ENCODE peak calls at places on chromosome 16, in six cellular contexts. One of them, this sample, is unnamed.

GRCh38 chr16:50841081-50841886 is 99.4 kb downstream of the CYLD start:
- DNase-seq in fibroblast of pulmonary artery: peak
- DNase-seq in effector CD4-positive, alpha-beta T cell: peak
- DNase-seq in activated CD8-positive, alpha-beta memory T cell treated with anti-CD3 and anti-CD28 coated beads for 4 hours: peak
- DNase-seq in HAP-1: peak
- DNase-seq in GF-D8: no peak
- DNase-seq in this sample: no peak

GRCh38 chr16:74726736-74727135 is 26.1 kb upstream of the MLKL start:
- DNase-seq in GF-D8: no peak
- DNase-seq in activated CD8-positive, alpha-beta memory T cell treated with anti-CD3 and anti-CD28 coated beads for 4 hours: no peak
- DNase-seq in HAP-1: peak
- DNase-seq in effector CD4-positive, alpha-beta T cell: no peak
- DNase-seq in fibroblast of pulmonary artery: no peak
- DNase-seq in this sample: no peak

GRCh38 chr16:59259074-59259963 is 525.2 kb upstream of the GOT2 start:
- DNase-seq in effector CD4-positive, alpha-beta T cell: no peak
- DNase-seq in activated CD8-positive, alpha-beta memory T cell treated with anti-CD3 and anti-CD28 coated beads for 4 hours: no peak
- DNase-seq in GF-D8: no peak
- DNase-seq in fibroblast of pulmonary artery: no peak
- DNase-seq in HAP-1: no peak
- DNase-seq in this sample: no peak

GRCh38 chr16:74700206-74701040 is at the start of gene MLKL:
- DNase-seq in HAP-1: peak
- DNase-seq in fibroblast of pulmonary artery: peak
- DNase-seq in effector CD4-positive, alpha-beta T cell: peak
- DNase-seq in activated CD8-positive, alpha-beta memory T cell treated with anti-CD3 and anti-CD28 coated beads for 4 hours: peak
- DNase-seq in GF-D8: peak
- DNase-seq in this sample: no peak

GRCh38 chr16:81532491-81533174 is 88.0 kb downstream of the CMIP start:
- DNase-seq in fibroblast of pulmonary artery: no peak
- DNase-seq in GF-D8: no peak
- DNase-seq in activated CD8-positive, alpha-beta memory T cell treated with anti-CD3 and anti-CD28 coated beads for 4 hours: no peak
- DNase-seq in effector CD4-positive, alpha-beta T cell: no peak
- DNase-seq in HAP-1: no peak
- DNase-seq in this sample: no peak

GRCh38 chr16:30350134-30350871 is 4.8 kb downstream of the CD2BP2 start:
- DNase-seq in activated CD8-positive, alpha-beta memory T cell treated with anti-CD3 and anti-CD28 coated beads for 4 hours: no peak
- DNase-seq in fibroblast of pulmonary artery: no peak
- DNase-seq in effector CD4-positive, alpha-beta T cell: no peak
- DNase-seq in GF-D8: no peak
- DNase-seq in HAP-1: no peak
- DNase-seq in this sample: no peak

GRCh38 chr16:15509051-15509592 is 74.7 kb downstream of the BMERB1 start:
- DNase-seq in fibroblast of pulmonary artery: no peak
- DNase-seq in activated CD8-positive, alpha-beta memory T cell treated with anti-CD3 and anti-CD28 coated beads for 4 hours: no peak
- DNase-seq in GF-D8: no peak
- DNase-seq in HAP-1: no peak
- DNase-seq in effector CD4-positive, alpha-beta T cell: no peak
- DNase-seq in this sample: no peak

GRCh38 chr16:28478511-28479180 is 6.5 kb upstream of the NPIPB7 start:
- DNase-seq in GF-D8: no peak
- DNase-seq in effector CD4-positive, alpha-beta T cell: no peak
- DNase-seq in fibroblast of pulmonary artery: no peak
- DNase-seq in HAP-1: no peak
- DNase-seq in activated CD8-positive, alpha-beta memory T cell treated with anti-CD3 and anti-CD28 coated beads for 4 hours: no peak
- DNase-seq in this sample: no peak

GRCh38 chr16:4105848-4106247 is 10.4 kb downstream of the ADCY9 start:
- DNase-seq in fibroblast of pulmonary artery: no peak
- DNase-seq in activated CD8-positive, alpha-beta memory T cell treated with anti-CD3 and anti-CD28 coated beads for 4 hours: no peak
- DNase-seq in effector CD4-positive, alpha-beta T cell: no peak
- DNase-seq in HAP-1: no peak
- DNase-seq in GF-D8: no peak
- DNase-seq in this sample: no peak

GRCh38 chr16:50988441-50988840 is 162.6 kb downstream of the SALL1 start:
- DNase-seq in GF-D8: no peak
- DNase-seq in activated CD8-positive, alpha-beta memory T cell treated with anti-CD3 and anti-CD28 coated beads for 4 hours: no peak
- DNase-seq in fibroblast of pulmonary artery: no peak
- DNase-seq in effector CD4-positive, alpha-beta T cell: no peak
- DNase-seq in HAP-1: no peak
- DNase-seq in this sample: no peak

GRCh38 chr16:22053921-22054341 is 38.4 kb upstream of the VWA3A start:
- DNase-seq in GF-D8: no peak
- DNase-seq in effector CD4-positive, alpha-beta T cell: no peak
- DNase-seq in activated CD8-positive, alpha-beta memory T cell treated with anti-CD3 and anti-CD28 coated beads for 4 hours: no peak
- DNase-seq in fibroblast of pulmonary artery: no peak
- DNase-seq in HAP-1: no peak
- DNase-seq in this sample: no peak

GRCh38 chr16:70770291-70770967 is 30.5 kb downstream of the VAC14 start:
- DNase-seq in activated CD8-positive, alpha-beta memory T cell treated with anti-CD3 and anti-CD28 coated beads for 4 hours: no peak
- DNase-seq in effector CD4-positive, alpha-beta T cell: no peak
- DNase-seq in fibroblast of pulmonary artery: no peak
- DNase-seq in HAP-1: no peak
- DNase-seq in GF-D8: no peak
- DNase-seq in this sample: no peak

GRCh38 chr16:2343211-2343610 is 2.7 kb upstream of the ABCA3 start:
- DNase-seq in activated CD8-positive, alpha-beta memory T cell treated with anti-CD3 and anti-CD28 coated beads for 4 hours: no peak
- DNase-seq in GF-D8: no peak
- DNase-seq in fibroblast of pulmonary artery: no peak
- DNase-seq in HAP-1: no peak
- DNase-seq in effector CD4-positive, alpha-beta T cell: no peak
- DNase-seq in this sample: no peak

GRCh38 chr16:1778200-1779179 is 3.9 kb downstream of the SPSB3 start:
- DNase-seq in effector CD4-positive, alpha-beta T cell: no peak
- DNase-seq in HAP-1: no peak
- DNase-seq in activated CD8-positive, alpha-beta memory T cell treated with anti-CD3 and anti-CD28 coated beads for 4 hours: no peak
- DNase-seq in fibroblast of pulmonary artery: no peak
- DNase-seq in GF-D8: no peak
- DNase-seq in this sample: no peak

GRCh38 chr16:88781140-88782077 is 3.6 kb downstream of the PIEZO1 start:
- DNase-seq in HAP-1: no peak
- DNase-seq in GF-D8: peak
- DNase-seq in effector CD4-positive, alpha-beta T cell: peak
- DNase-seq in fibroblast of pulmonary artery: no peak
- DNase-seq in activated CD8-positive, alpha-beta memory T cell treated with anti-CD3 and anti-CD28 coated beads for 4 hours: peak
- DNase-seq in this sample: no peak

GRCh38 chr16:2366660-2367309 is 26.3 kb upstream of the ABCA3 start:
- DNase-seq in GF-D8: no peak
- DNase-seq in fibroblast of pulmonary artery: no peak
- DNase-seq in HAP-1: no peak
- DNase-seq in activated CD8-positive, alpha-beta memory T cell treated with anti-CD3 and anti-CD28 coated beads for 4 hours: no peak
- DNase-seq in effector CD4-positive, alpha-beta T cell: no peak
- DNase-seq in this sample: no peak

GRCh38 chr16:263182-263774 is 12.5 kb downstream of the RGS11 start:
- DNase-seq in activated CD8-positive, alpha-beta memory T cell treated with anti-CD3 and anti-CD28 coated beads for 4 hours: no peak
- DNase-seq in effector CD4-positive, alpha-beta T cell: no peak
- DNase-seq in HAP-1: no peak
- DNase-seq in fibroblast of pulmonary artery: no peak
- DNase-seq in GF-D8: no peak
- DNase-seq in this sample: no peak